ENCODE peak calls at places on chromosome 21, in four cellular contexts. A is fibroblast of the aortic adventitia, Y is heart left ventricle, P is AG04449. T is an unnamed sample.

GRCh38 chr21:24895885-24896734 is 711.2 kb downstream of the MRPL39 start:
- DNase-seq in A (peak; percentile 10), Y (no peak), P (no peak), T (no peak)

GRCh38 chr21:30268608-30269197 is 14.0 kb downstream of the KRTAP24-1 start:
- DNase-seq in A (no peak), Y (no peak), P (no peak), T (no peak)

GRCh38 chr21:17690078-17690494 is 77.4 kb upstream of the BTG3 start:
- DNase-seq in A (no peak), Y (no peak), P (no peak), T (no peak)

GRCh38 chr21:25573409-25574206 is 33.7 kb downstream of the MRPL39 start:
- DNase-seq in A (peak; percentile 84), Y (no peak), P (peak; percentile 77), T (no peak)

GRCh38 chr21:28547795-28548194 is 444.9 kb downstream of the LTN1 start:
- DNase-seq in A (peak; percentile 50), Y (no peak), P (no peak), T (no peak)

GRCh38 chr21:28554660-28555475 is 437.8 kb downstream of the LTN1 start:
- DNase-seq in A (no peak), Y (no peak), P (peak; percentile 26), T (no peak)

GRCh38 chr21:34846601-34847112 is 177.9 kb downstream of the CLIC6 start:
- DNase-seq in A (peak; percentile 49), Y (no peak), P (no peak), T (no peak)

GRCh38 chr21:43331111-43331961 is 95.6 kb downstream of the SIK1 start:
- DNase-seq in A (no peak), Y (no peak), P (no peak), T (no peak)

GRCh38 chr21:44392916-44393315 is 39.5 kb downstream of the TRPM2 start:
- DNase-seq in A (no peak), Y (no peak), P (no peak), T (no peak)

GRCh38 chr21:36959020-36959835 is 7.2 kb downstream of the HLCS start:
- DNase-seq in A (no peak), Y (no peak), P (no peak), T (no peak)

GRCh38 chr21:31397939-31398338 is 53.9 kb upstream of the TIAM1 start:
- DNase-seq in A (no peak), Y (no peak), P (no peak), T (no peak)

GRCh38 chr21:17679002-17679600 is 66.4 kb upstream of the BTG3 start:
- DNase-seq in A (peak; percentile 82), Y (peak; percentile 17), P (peak; percentile 19), T (no peak)

GRCh38 chr21:16086121-16086520 is 356.3 kb downstream of the USP25 start:
- DNase-seq in A (no peak), Y (no peak), P (no peak), T (no peak)

GRCh38 chr21:41641821-41642368 is 125.0 kb downstream of the RIPK4 start:
- DNase-seq in A (peak; percentile 96), Y (peak; percentile 55), P (peak; percentile 74), T (no peak)

GRCh38 chr21:41640756-41641509 is 125.9 kb downstream of the RIPK4 start:
- DNase-seq in A (peak; percentile 73), Y (no peak), P (no peak), T (no peak)

GRCh38 chr21:41639766-41640165 is 127.1 kb downstream of the RIPK4 start:
- DNase-seq in A (no peak), Y (no peak), P (no peak), T (no peak)

GRCh38 chr21:41642399-41642798 is 124.5 kb downstream of the RIPK4 start:
- DNase-seq in A (peak; percentile 53), Y (no peak), P (no peak), T (no peak)

DNA sequence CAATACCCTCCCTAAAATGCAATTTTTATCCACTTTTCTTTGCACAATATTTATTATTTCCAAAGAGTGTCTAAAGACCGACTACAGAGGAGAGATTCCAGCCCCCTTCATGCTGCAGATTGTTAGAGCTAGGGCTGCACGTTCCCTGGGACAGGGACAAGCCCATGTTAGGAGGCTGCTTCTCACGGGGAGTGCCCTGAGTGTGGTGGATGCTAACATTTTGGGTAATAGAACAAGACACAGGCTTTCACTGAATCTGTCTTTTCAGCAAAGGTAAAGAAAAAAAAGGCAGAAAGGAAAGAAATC is 125.4 kb downstream of the RIPK4 start:
- DNase-seq in A (no peak), Y (no peak), P (no peak), T (no peak)
- H3K4me3 ChIP-seq in A (no peak overlapping the region), Y (no peak overlapping the region), P (no peak overlapping the region), T (no peak overlapping the region)

GRCh38 chr21:26811031-26811430 is 34.2 kb downstream of the ADAMTS1 start:
- DNase-seq in A (peak; percentile 62), Y (no peak), P (no peak), T (no peak)
- H3K4me3 ChIP-seq in A (no peak overlapping the region), Y (no peak overlapping the region), P (no peak overlapping the region), T (no peak overlapping the region)

GRCh38 chr21:32414579-32415358 is 2.3 kb downstream of the EVA1C start:
- DNase-seq in A (peak; percentile 77), Y (no peak), P (no peak), T (no peak)
- H3K4me3 ChIP-seq in A (peak overlapping the region; percentile 81), Y (peak overlapping the region; percentile 72), P (no peak overlapping the region), T (peak overlapping the region; percentile 79)

DNA sequence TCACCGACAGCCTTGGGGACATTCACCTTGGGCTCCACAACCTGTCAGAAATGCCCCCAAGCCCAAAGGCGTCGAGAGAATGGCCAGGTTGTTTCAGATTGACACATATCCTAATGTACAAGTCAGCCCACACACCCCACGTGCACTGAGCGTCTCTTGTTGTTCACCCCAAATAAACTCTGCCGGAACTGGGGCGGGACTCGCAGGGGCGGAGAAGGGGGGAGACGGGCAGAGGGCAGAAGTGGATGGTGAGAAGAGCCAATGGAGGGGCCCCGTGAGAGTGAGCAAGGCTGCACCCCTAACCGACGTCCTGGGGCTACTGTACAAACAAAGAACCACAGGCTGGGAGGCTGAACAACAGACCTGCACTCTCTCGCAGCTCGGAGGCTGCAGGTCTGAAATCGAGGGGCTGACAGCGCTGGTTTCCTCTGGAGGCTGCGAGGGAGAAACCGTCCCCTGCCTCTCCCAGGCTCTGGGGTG is 8.5 kb upstream of the UMODL1 start:
- DNase-seq in A (no peak), Y (no peak), P (no peak), T (no peak)
- H3K4me3 ChIP-seq in A (no peak overlapping the region), Y (no peak overlapping the region), P (no peak overlapping the region), T (no peak overlapping the region)

GRCh38 chr21:46320331-46320801 is 3.3 kb downstream of the C21orf58 start:
- DNase-seq in A (no peak), Y (no peak), P (no peak), T (no peak)

GRCh38 chr21:46317710-46318463 is 5.8 kb downstream of the C21orf58 start:
- DNase-seq in A (no peak), Y (peak; percentile 40), P (no peak), T (peak; percentile 63)

GRCh38 chr21:46316708-46317324 is 6.9 kb downstream of the C21orf58 start:
- DNase-seq in A (no peak), Y (no peak), P (no peak), T (no peak)

GRCh38 chr21:46319192-46319591 is 4.5 kb downstream of the C21orf58 start:
- DNase-seq in A (no peak), Y (no peak), P (no peak), T (no peak)

DNA sequence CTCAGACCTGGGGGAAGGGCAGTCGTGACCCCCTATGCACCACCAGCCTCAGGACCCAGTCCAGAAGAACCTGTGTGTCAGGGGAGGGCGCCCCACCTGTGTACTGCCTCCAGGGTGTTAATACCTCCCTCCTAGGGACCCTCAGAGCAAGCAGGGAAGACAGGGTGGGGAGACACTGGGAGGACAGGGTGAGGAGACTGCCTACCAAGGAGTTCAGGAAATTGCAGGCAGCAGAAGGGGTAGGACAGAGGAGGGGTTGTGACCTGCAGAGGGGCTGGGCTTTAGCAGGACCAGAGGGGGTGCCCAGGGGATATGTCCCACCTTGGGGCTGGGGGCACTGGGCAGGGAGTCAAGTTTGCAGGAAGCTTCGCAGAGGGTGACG is 5.2 kb downstream of the C21orf58 start:
- DNase-seq in A (no peak), Y (no peak), P (no peak), T (no peak)
- H3K4me3 ChIP-seq in A (no peak overlapping the region), Y (no peak overlapping the region), P (no peak overlapping the region), T (no peak overlapping the region)